ENCODE peak calls at places on chromosome 11, in seven cellular contexts. B, Q, F, M, O, N and E are unnamed samples.

GRCh38 chr11:71542856-71543743 is 5.1 kb upstream of the KRTAP5-9 start:
- DNase-seq in B (no peak), Q (no peak), F (no peak), M (no peak), O (no peak), N (peak), E (no peak)

GRCh38 chr11:114106986-114107385 is 47.5 kb downstream of the ZBTB16 start:
- DNase-seq in B (no peak), Q (no peak), F (no peak), M (no peak), O (no peak), N (no peak), E (no peak)

GRCh38 chr11:121661796-121662508 is 209.2 kb upstream of the SORL1-AS1 start:
- DNase-seq in B (no peak), Q (peak), F (peak), M (no peak), O (peak), N (no peak), E (no peak)

GRCh38 chr11:69637956-69638871 is 2.7 kb upstream of the CCND1 start:
- DNase-seq in B (peak), Q (no peak), F (peak), M (no peak), O (peak), N (no peak), E (no peak)

GRCh38 chr11:11306855-11307254 is 46.2 kb downstream of the CSNK2A3 start:
- DNase-seq in B (no peak), Q (no peak), F (peak), M (no peak), O (no peak), N (no peak), E (no peak)

GRCh38 chr11:42958635-42959034 is 353.2 kb upstream of the API5 start:
- DNase-seq in B (no peak), Q (no peak), F (no peak), M (no peak), O (no peak), N (no peak), E (no peak)

GRCh38 chr11:205221-206001 is 1.8 kb downstream of the BET1L start:
- DNase-seq in B (no peak), Q (no peak), F (no peak), M (no peak), O (no peak), N (no peak), E (no peak)

GRCh38 chr11:44315947-44316387 is 6.0 kb upstream of the ALX4 start:
- DNase-seq in B (no peak), Q (peak), F (peak), M (no peak), O (no peak), N (no peak), E (no peak)

GRCh38 chr11:2526808-2527381 is 82.1 kb downstream of the KCNQ1 start:
- DNase-seq in B (no peak), Q (no peak), F (no peak), M (peak), O (no peak), N (peak), E (peak)

GRCh38 chr11:96486890-96487633 is 97.2 kb downstream of the JRKL start:
- DNase-seq in B (peak), Q (no peak), F (peak), M (no peak), O (peak), N (no peak), E (no peak)

GRCh38 chr11:72041364-72042058 is 38.8 kb downstream of the NUMA1 start:
- DNase-seq in B (peak), Q (peak), F (peak), M (peak), O (peak), N (peak), E (peak)

GRCh38 chr11:64449381-64450167 is 90.6 kb downstream of the RPS6KA4 start:
- DNase-seq in B (peak), Q (peak), F (peak), M (peak), O (peak), N (peak), E (peak)

GRCh38 chr11:92211576-92212167 is 12.9 kb upstream of the FAT3 start:
- DNase-seq in B (peak), Q (peak), F (peak), M (no peak), O (peak), N (no peak), E (no peak)

GRCh38 chr11:76385903-76386302 is 4.8 kb downstream of the GVQW3 start:
- DNase-seq in B (no peak), Q (no peak), F (peak), M (no peak), O (peak), N (no peak), E (no peak)

GRCh38 chr11:117220568-117220967 is 11.3 kb downstream of the PCSK7 start:
- DNase-seq in B (no peak), Q (no peak), F (no peak), M (no peak), O (no peak), N (no peak), E (no peak)

GRCh38 chr11:96107143-96107829 is 183.4 kb upstream of the MTMR2 start:
- DNase-seq in B (peak), Q (no peak), F (no peak), M (no peak), O (no peak), N (no peak), E (no peak)

GRCh38 chr11:24155792-24156191 is 341.1 kb upstream of the LUZP2 start:
- DNase-seq in B (no peak), Q (no peak), F (no peak), M (no peak), O (no peak), N (no peak), E (no peak)

GRCh38 chr11:66951927-66952337 is 6.3 kb downstream of the PC start:
- DNase-seq in B (no peak), Q (no peak), F (peak), M (no peak), O (peak), N (no peak), E (no peak)
- TF ChIP-seq CTCF in B (no peak), Q (no peak), F (no peak), M (no peak), O (no peak), N (no peak), E (no peak)

DNA sequence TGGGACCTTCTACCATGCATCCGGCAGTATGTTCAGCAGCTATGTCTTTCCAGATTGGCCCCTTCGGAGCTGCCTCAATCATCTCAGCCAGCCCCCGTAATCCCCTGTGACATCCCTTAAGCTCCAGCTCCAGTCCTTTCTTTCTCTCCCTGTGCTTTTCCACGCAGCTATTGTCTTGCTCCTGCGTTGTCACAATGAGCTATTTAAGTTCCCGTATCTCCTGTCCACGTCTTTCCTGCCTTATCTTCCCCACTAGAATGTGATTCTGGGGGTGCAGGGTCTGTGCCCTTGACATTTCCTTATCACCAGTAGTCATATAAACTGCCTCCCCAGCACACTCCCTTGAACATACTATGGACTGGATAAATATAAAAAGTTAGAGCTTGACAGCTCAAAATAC is 5.1 kb upstream of the ETS1 start:
- DNase-seq in B (no peak), Q (no peak), F (no peak), M (no peak), O (no peak), N (no peak), E (no peak)
- TF ChIP-seq CTCF in B (no peak), Q (no peak), F (no peak), M (no peak), O (no peak), N (no peak), E (no peak)

GRCh38 chr11:112361396-112361795 is 100.7 kb upstream of the PLET1 start:
- DNase-seq in B (no peak), Q (no peak), F (no peak), M (no peak), O (no peak), N (no peak), E (no peak)

GRCh38 chr11:112354364-112354763 is 93.7 kb upstream of the PLET1 start:
- DNase-seq in B (no peak), Q (no peak), F (no peak), M (no peak), O (no peak), N (no peak), E (no peak)

GRCh38 chr11:112352907-112353306 is 92.2 kb upstream of the PLET1 start:
- DNase-seq in B (no peak), Q (no peak), F (peak), M (no peak), O (no peak), N (no peak), E (no peak)

GRCh38 chr11:112357488-112357887 is 96.8 kb upstream of the PLET1 start:
- DNase-seq in B (no peak), Q (no peak), F (no peak), M (no peak), O (no peak), N (no peak), E (no peak)

GRCh38 chr11:112355726-112356125 is 95.1 kb upstream of the PLET1 start:
- DNase-seq in B (peak), Q (peak), F (peak), M (no peak), O (no peak), N (peak), E (no peak)
- TF ChIP-seq CTCF in B (peak), Q (peak), F (peak), M (no peak), O (peak), N (no peak), E (no peak)

GRCh38 chr11:132202621-132203020 is 832.2 kb downstream of the NTM start:
- DNase-seq in B (no peak), Q (peak), F (peak), M (no peak), O (peak), N (no peak), E (no peak)

GRCh38 chr11:132206993-132207392 is 836.6 kb downstream of the NTM start:
- DNase-seq in B (no peak), Q (no peak), F (no peak), M (no peak), O (peak), N (no peak), E (no peak)

GRCh38 chr11:132205496-132205895 is 835.1 kb downstream of the NTM start:
- DNase-seq in B (no peak), Q (no peak), F (no peak), M (no peak), O (peak), N (no peak), E (no peak)

GRCh38 chr11:132200303-132200936 is 830.0 kb downstream of the NTM start:
- DNase-seq in B (no peak), Q (no peak), F (no peak), M (no peak), O (no peak), N (no peak), E (no peak)

DNA sequence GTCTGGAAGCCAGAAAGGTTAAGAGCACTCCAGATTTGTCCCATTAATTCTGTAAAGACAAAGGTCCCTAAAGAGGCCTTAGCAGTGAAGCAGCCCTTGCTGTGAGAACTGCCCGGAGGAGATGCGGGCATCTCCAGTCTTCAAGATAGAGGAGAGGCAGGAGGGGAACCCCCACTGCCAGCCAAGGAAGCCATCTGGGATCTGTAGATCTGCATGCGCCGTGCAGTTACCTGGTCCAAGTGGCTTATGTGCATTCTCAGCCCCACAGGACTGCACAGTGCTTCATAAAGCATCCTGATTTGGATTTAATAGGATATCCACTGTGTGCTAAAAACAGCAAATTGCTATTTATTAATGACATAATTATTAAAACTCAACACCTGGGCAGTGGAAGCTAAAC is 834.6 kb downstream of the NTM start:
- DNase-seq in B (no peak), Q (no peak), F (no peak), M (no peak), O (no peak), N (no peak), E (no peak)
- TF ChIP-seq CTCF in B (no peak), Q (no peak), F (no peak), M (no peak), O (no peak), N (no peak), E (no peak)

GRCh38 chr11:119026970-119027369 is 3.7 kb downstream of the SLC37A4 start:
- DNase-seq in B (no peak), Q (no peak), F (no peak), M (no peak), O (no peak), N (no peak), E (peak)

GRCh38 chr11:119025978-119026766 is 4.5 kb downstream of the SLC37A4 start:
- DNase-seq in B (no peak), Q (no peak), F (no peak), M (peak), O (no peak), N (no peak), E (peak)

GRCh38 chr11:119029069-119029339 is 1.7 kb downstream of the SLC37A4 start:
- DNase-seq in B (no peak), Q (no peak), F (no peak), M (no peak), O (no peak), N (no peak), E (no peak)

GRCh38 chr11:119028346-119029068 is 2.2 kb downstream of the SLC37A4 start:
- DNase-seq in B (no peak), Q (no peak), F (no peak), M (no peak), O (no peak), N (no peak), E (no peak)

DNA sequence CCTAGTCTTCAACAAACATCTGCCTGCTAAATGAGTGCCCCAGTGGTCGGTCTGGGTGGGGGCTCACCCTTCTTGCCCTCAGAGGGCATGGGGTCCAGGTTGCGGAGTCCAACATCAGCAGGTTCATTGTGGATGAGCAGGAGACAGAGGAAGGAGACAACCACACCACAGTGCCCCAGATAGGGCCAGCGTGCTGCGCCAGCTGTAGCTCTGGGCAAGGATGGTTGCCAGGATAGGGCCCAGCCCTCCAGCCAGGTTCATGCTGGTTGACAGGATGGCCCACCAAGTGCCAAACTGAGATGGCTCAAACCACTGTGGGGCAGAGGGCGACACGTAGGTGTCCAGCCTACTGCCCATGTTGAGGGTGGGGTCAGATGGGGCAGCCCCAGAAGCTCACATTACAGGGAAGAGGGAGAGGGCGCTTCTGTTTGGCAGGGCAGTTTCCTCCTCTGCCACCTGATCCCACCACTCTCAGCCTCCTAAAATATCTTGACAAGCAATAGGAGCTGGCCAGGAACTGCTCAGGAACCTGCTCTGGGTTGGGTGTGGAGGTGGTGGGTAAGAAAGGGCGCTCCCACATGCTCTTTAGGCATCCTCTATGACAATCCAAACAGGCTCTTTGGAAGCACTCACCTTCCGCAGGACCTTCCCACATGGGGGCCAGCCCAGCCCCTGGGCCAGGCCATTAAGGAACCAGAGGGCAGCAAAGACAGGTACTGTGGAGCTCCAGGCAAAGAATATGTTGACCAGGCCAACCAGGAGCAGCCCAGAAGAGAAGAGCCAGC is 2.9 kb downstream of the SLC37A4 start:
- DNase-seq in B (no peak), Q (no peak), F (no peak), M (no peak), O (no peak), N (no peak), E (no peak)
- TF ChIP-seq CTCF in B (no peak), Q (no peak), F (no peak), M (no peak), O (no peak), N (no peak), E (no peak)